ENCODE peak calls at places on chromosome X, in seven cellular contexts. One of them, this sample, is unnamed.

GRCh38 chrX:153792368-153792767 is 1.8 kb downstream of the IDH3G start:
- DNase-seq in HTR-8/SVneo: no peak
- DNase-seq in SK-N-SH: no peak
- DNase-seq in B cell: no peak
- DNase-seq in D341Med: no peak
- DNase-seq in tibial artery: no peak
- DNase-seq in stimulated activated CD8-positive, alpha-beta memory T cell treated with anti-CD3 and anti-CD28 coated beads, Interleukin-7, amount 100 ng/mL, for 1 hour: no peak
- DNase-seq in this sample: no peak

GRCh38 chrX:49001521-49002090 is 458 bp downstream of the GRIPAP1 start:
- DNase-seq in B cell: peak; percentile 71
- DNase-seq in HTR-8/SVneo: peak; percentile 8
- DNase-seq in D341Med: peak; percentile 68
- DNase-seq in SK-N-SH: peak; percentile 65
- DNase-seq in stimulated activated CD8-positive, alpha-beta memory T cell treated with anti-CD3 and anti-CD28 coated beads, Interleukin-7, amount 100 ng/mL, for 1 hour: peak; percentile 16
- DNase-seq in tibial artery: no peak
- DNase-seq in this sample: peak; percentile 17

GRCh38 chrX:40261955-40262596 is 164.3 kb upstream of the BCOR start:
- DNase-seq in HTR-8/SVneo: no peak
- DNase-seq in tibial artery: no peak
- DNase-seq in SK-N-SH: no peak
- DNase-seq in B cell: no peak
- DNase-seq in D341Med: no peak
- DNase-seq in stimulated activated CD8-positive, alpha-beta memory T cell treated with anti-CD3 and anti-CD28 coated beads, Interleukin-7, amount 100 ng/mL, for 1 hour: no peak
- DNase-seq in this sample: no peak

GRCh38 chrX:139094671-139095592 is 383.4 kb upstream of the FGF13 start:
- DNase-seq in tibial artery: no peak
- DNase-seq in HTR-8/SVneo: no peak
- DNase-seq in stimulated activated CD8-positive, alpha-beta memory T cell treated with anti-CD3 and anti-CD28 coated beads, Interleukin-7, amount 100 ng/mL, for 1 hour: no peak
- DNase-seq in SK-N-SH: no peak
- DNase-seq in B cell: no peak
- DNase-seq in D341Med: no peak
- DNase-seq in this sample: no peak

GRCh38 chrX:143633530-143634372 is 2.1 kb downstream of the SLITRK4 start:
- DNase-seq in B cell: no peak
- DNase-seq in stimulated activated CD8-positive, alpha-beta memory T cell treated with anti-CD3 and anti-CD28 coated beads, Interleukin-7, amount 100 ng/mL, for 1 hour: no peak
- DNase-seq in tibial artery: no peak
- DNase-seq in SK-N-SH: no peak
- DNase-seq in HTR-8/SVneo: no peak
- DNase-seq in D341Med: peak; percentile 37
- DNase-seq in this sample: no peak

GRCh38 chrX:54509401-54509800 is 13.4 kb upstream of the FGD1 start:
- DNase-seq in tibial artery: no peak
- DNase-seq in B cell: no peak
- DNase-seq in SK-N-SH: no peak
- DNase-seq in D341Med: no peak
- DNase-seq in HTR-8/SVneo: no peak
- DNase-seq in stimulated activated CD8-positive, alpha-beta memory T cell treated with anti-CD3 and anti-CD28 coated beads, Interleukin-7, amount 100 ng/mL, for 1 hour: no peak
- DNase-seq in this sample: no peak

GRCh38 chrX:110403839-110404238 is 45.2 kb downstream of the RTL9 start:
- DNase-seq in D341Med: no peak
- DNase-seq in stimulated activated CD8-positive, alpha-beta memory T cell treated with anti-CD3 and anti-CD28 coated beads, Interleukin-7, amount 100 ng/mL, for 1 hour: no peak
- DNase-seq in SK-N-SH: no peak
- DNase-seq in B cell: no peak
- DNase-seq in HTR-8/SVneo: no peak
- DNase-seq in tibial artery: no peak
- DNase-seq in this sample: no peak

GRCh38 chrX:153459976-153460375 is 10.4 kb downstream of the HAUS7 start:
- DNase-seq in D341Med: no peak
- DNase-seq in B cell: no peak
- DNase-seq in SK-N-SH: no peak
- DNase-seq in HTR-8/SVneo: peak; percentile 42
- DNase-seq in stimulated activated CD8-positive, alpha-beta memory T cell treated with anti-CD3 and anti-CD28 coated beads, Interleukin-7, amount 100 ng/mL, for 1 hour: no peak
- DNase-seq in tibial artery: no peak
- DNase-seq in this sample: no peak

GRCh38 chrX:47854474-47854873 is 17.8 kb downstream of the ZNF81 start:
- DNase-seq in D341Med: peak; percentile 42
- DNase-seq in stimulated activated CD8-positive, alpha-beta memory T cell treated with anti-CD3 and anti-CD28 coated beads, Interleukin-7, amount 100 ng/mL, for 1 hour: no peak
- DNase-seq in tibial artery: no peak
- DNase-seq in HTR-8/SVneo: no peak
- DNase-seq in SK-N-SH: peak; percentile 14
- DNase-seq in B cell: peak; percentile 29
- DNase-seq in this sample: no peak

GRCh38 chrX:103211012-103211715 is 3.7 kb upstream of the BEX4 start:
- DNase-seq in D341Med: peak; percentile 40
- DNase-seq in tibial artery: no peak
- DNase-seq in B cell: peak; percentile 59
- DNase-seq in stimulated activated CD8-positive, alpha-beta memory T cell treated with anti-CD3 and anti-CD28 coated beads, Interleukin-7, amount 100 ng/mL, for 1 hour: peak; percentile 2
- DNase-seq in SK-N-SH: peak; percentile 60
- DNase-seq in HTR-8/SVneo: no peak
- DNase-seq in this sample: no peak

GRCh38 chrX:9604111-9604907 is 139.5 kb downstream of the TBL1X start:
- DNase-seq in D341Med: no peak
- DNase-seq in HTR-8/SVneo: no peak
- DNase-seq in B cell: no peak
- DNase-seq in stimulated activated CD8-positive, alpha-beta memory T cell treated with anti-CD3 and anti-CD28 coated beads, Interleukin-7, amount 100 ng/mL, for 1 hour: no peak
- DNase-seq in SK-N-SH: no peak
- DNase-seq in tibial artery: peak; percentile 80
- DNase-seq in this sample: no peak

GRCh38 chrX:142156567-142156966 is 48.5 kb downstream of the MAGEC2 start:
- DNase-seq in D341Med: no peak
- DNase-seq in tibial artery: no peak
- DNase-seq in B cell: no peak
- DNase-seq in SK-N-SH: no peak
- DNase-seq in HTR-8/SVneo: no peak
- DNase-seq in stimulated activated CD8-positive, alpha-beta memory T cell treated with anti-CD3 and anti-CD28 coated beads, Interleukin-7, amount 100 ng/mL, for 1 hour: no peak
- DNase-seq in this sample: no peak

GRCh38 chrX:51332188-51332942 is at the start of gene NUDT10:
- DNase-seq in D341Med: peak; percentile 50
- DNase-seq in B cell: peak; percentile 31
- DNase-seq in stimulated activated CD8-positive, alpha-beta memory T cell treated with anti-CD3 and anti-CD28 coated beads, Interleukin-7, amount 100 ng/mL, for 1 hour: no peak
- DNase-seq in tibial artery: peak; percentile 67
- DNase-seq in SK-N-SH: peak; percentile 81
- DNase-seq in HTR-8/SVneo: peak; percentile 0
- DNase-seq in this sample: no peak

GRCh38 chrX:101160001-101160400 is 59.6 kb upstream of the DRP2 start:
- DNase-seq in SK-N-SH: no peak
- DNase-seq in B cell: no peak
- DNase-seq in stimulated activated CD8-positive, alpha-beta memory T cell treated with anti-CD3 and anti-CD28 coated beads, Interleukin-7, amount 100 ng/mL, for 1 hour: no peak
- DNase-seq in HTR-8/SVneo: no peak
- DNase-seq in tibial artery: no peak
- DNase-seq in D341Med: no peak
- DNase-seq in this sample: no peak

GRCh38 chrX:149570668-149571067 is 16.6 kb downstream of the MAGEA9B start:
- DNase-seq in HTR-8/SVneo: no peak
- DNase-seq in D341Med: no peak
- DNase-seq in stimulated activated CD8-positive, alpha-beta memory T cell treated with anti-CD3 and anti-CD28 coated beads, Interleukin-7, amount 100 ng/mL, for 1 hour: no peak
- DNase-seq in B cell: no peak
- DNase-seq in SK-N-SH: no peak
- DNase-seq in tibial artery: no peak
- DNase-seq in this sample: no peak

GRCh38 chrX:46325312-46325877 is 219.8 kb downstream of the ZNF674 start:
- DNase-seq in stimulated activated CD8-positive, alpha-beta memory T cell treated with anti-CD3 and anti-CD28 coated beads, Interleukin-7, amount 100 ng/mL, for 1 hour: peak; percentile 5
- DNase-seq in HTR-8/SVneo: peak; percentile 58
- DNase-seq in SK-N-SH: no peak
- DNase-seq in D341Med: no peak
- DNase-seq in tibial artery: no peak
- DNase-seq in B cell: no peak
- DNase-seq in this sample: no peak

GRCh38 chrX:25034889-25035288 is 19.1 kb upstream of the ARX start:
- DNase-seq in SK-N-SH: no peak
- DNase-seq in B cell: no peak
- DNase-seq in stimulated activated CD8-positive, alpha-beta memory T cell treated with anti-CD3 and anti-CD28 coated beads, Interleukin-7, amount 100 ng/mL, for 1 hour: no peak
- DNase-seq in HTR-8/SVneo: no peak
- DNase-seq in tibial artery: no peak
- DNase-seq in D341Med: no peak
- DNase-seq in this sample: no peak

GRCh38 chrX:68686684-68687045 is 39.2 kb downstream of the STARD8 start:
- DNase-seq in SK-N-SH: no peak
- DNase-seq in tibial artery: no peak
- DNase-seq in D341Med: no peak
- DNase-seq in HTR-8/SVneo: no peak
- DNase-seq in B cell: no peak
- DNase-seq in stimulated activated CD8-positive, alpha-beta memory T cell treated with anti-CD3 and anti-CD28 coated beads, Interleukin-7, amount 100 ng/mL, for 1 hour: no peak
- DNase-seq in this sample: no peak

GRCh38 chrX:130024127-130024526 is 41.7 kb downstream of the BCORL1 start:
- DNase-seq in B cell: peak; percentile 87
- DNase-seq in tibial artery: peak; percentile 86
- DNase-seq in stimulated activated CD8-positive, alpha-beta memory T cell treated with anti-CD3 and anti-CD28 coated beads, Interleukin-7, amount 100 ng/mL, for 1 hour: peak; percentile 62
- DNase-seq in D341Med: peak; percentile 55
- DNase-seq in HTR-8/SVneo: peak; percentile 1
- DNase-seq in SK-N-SH: peak; percentile 44
- DNase-seq in this sample: peak; percentile 72

GRCh38 chrX:106899841-106900240 is 3.3 kb downstream of the RIPPLY1 start:
- DNase-seq in stimulated activated CD8-positive, alpha-beta memory T cell treated with anti-CD3 and anti-CD28 coated beads, Interleukin-7, amount 100 ng/mL, for 1 hour: no peak
- DNase-seq in tibial artery: no peak
- DNase-seq in HTR-8/SVneo: no peak
- DNase-seq in D341Med: no peak
- DNase-seq in SK-N-SH: no peak
- DNase-seq in B cell: no peak
- DNase-seq in this sample: no peak

GRCh38 chrX:6852869-6853268 is 294.6 kb upstream of the STS start:
- DNase-seq in tibial artery: no peak
- DNase-seq in D341Med: no peak
- DNase-seq in HTR-8/SVneo: no peak
- DNase-seq in B cell: no peak
- DNase-seq in SK-N-SH: no peak
- DNase-seq in stimulated activated CD8-positive, alpha-beta memory T cell treated with anti-CD3 and anti-CD28 coated beads, Interleukin-7, amount 100 ng/mL, for 1 hour: no peak
- DNase-seq in this sample: no peak

GRCh38 chrX:99795495-99795894 is 614.6 kb downstream of the PCDH19 start:
- DNase-seq in stimulated activated CD8-positive, alpha-beta memory T cell treated with anti-CD3 and anti-CD28 coated beads, Interleukin-7, amount 100 ng/mL, for 1 hour: no peak
- DNase-seq in HTR-8/SVneo: no peak
- DNase-seq in D341Med: no peak
- DNase-seq in tibial artery: no peak
- DNase-seq in B cell: no peak
- DNase-seq in SK-N-SH: no peak
- DNase-seq in this sample: no peak

GRCh38 chrX:11757729-11758399 is at the start of gene MSL3:
- DNase-seq in HTR-8/SVneo: no peak
- DNase-seq in stimulated activated CD8-positive, alpha-beta memory T cell treated with anti-CD3 and anti-CD28 coated beads, Interleukin-7, amount 100 ng/mL, for 1 hour: peak; percentile 26
- DNase-seq in D341Med: peak; percentile 87
- DNase-seq in tibial artery: peak; percentile 79
- DNase-seq in SK-N-SH: peak; percentile 87
- DNase-seq in B cell: peak; percentile 77
- DNase-seq in this sample: peak; percentile 25

GRCh38 chrX:47751670-47752069 is 85.0 kb upstream of the ZNF81 start:
- DNase-seq in D341Med: peak; percentile 59
- DNase-seq in tibial artery: no peak
- DNase-seq in B cell: peak; percentile 29
- DNase-seq in stimulated activated CD8-positive, alpha-beta memory T cell treated with anti-CD3 and anti-CD28 coated beads, Interleukin-7, amount 100 ng/mL, for 1 hour: no peak
- DNase-seq in SK-N-SH: no peak
- DNase-seq in HTR-8/SVneo: peak; percentile 1
- DNase-seq in this sample: no peak

GRCh38 chrX:155535866-155536265 is 76.9 kb downstream of the TMLHE start:
- DNase-seq in HTR-8/SVneo: no peak
- DNase-seq in stimulated activated CD8-positive, alpha-beta memory T cell treated with anti-CD3 and anti-CD28 coated beads, Interleukin-7, amount 100 ng/mL, for 1 hour: no peak
- DNase-seq in B cell: no peak
- DNase-seq in SK-N-SH: no peak
- DNase-seq in D341Med: no peak
- DNase-seq in tibial artery: no peak
- DNase-seq in this sample: no peak

GRCh38 chrX:50799531-50799961 is 14.4 kb downstream of the SHROOM4 start:
- DNase-seq in B cell: no peak
- DNase-seq in tibial artery: no peak
- DNase-seq in stimulated activated CD8-positive, alpha-beta memory T cell treated with anti-CD3 and anti-CD28 coated beads, Interleukin-7, amount 100 ng/mL, for 1 hour: no peak
- DNase-seq in D341Med: no peak
- DNase-seq in HTR-8/SVneo: no peak
- DNase-seq in SK-N-SH: no peak
- DNase-seq in this sample: no peak

GRCh38 chrX:2640436-2641150 is 50.5 kb upstream of the CD99 start:
- DNase-seq in D341Med: no peak
- DNase-seq in B cell: no peak
- DNase-seq in SK-N-SH: no peak
- DNase-seq in stimulated activated CD8-positive, alpha-beta memory T cell treated with anti-CD3 and anti-CD28 coated beads, Interleukin-7, amount 100 ng/mL, for 1 hour: no peak
- DNase-seq in tibial artery: no peak
- DNase-seq in HTR-8/SVneo: no peak
- DNase-seq in this sample: no peak

GRCh38 chrX:21813612-21814368 is 25.6 kb upstream of the MBTPS2 start:
- DNase-seq in tibial artery: no peak
- DNase-seq in SK-N-SH: no peak
- DNase-seq in D341Med: no peak
- DNase-seq in stimulated activated CD8-positive, alpha-beta memory T cell treated with anti-CD3 and anti-CD28 coated beads, Interleukin-7, amount 100 ng/mL, for 1 hour: no peak
- DNase-seq in B cell: no peak
- DNase-seq in HTR-8/SVneo: no peak
- DNase-seq in this sample: no peak

GRCh38 chrX:115948018-115948923 is 222.3 kb upstream of the AGTR2 start:
- DNase-seq in tibial artery: no peak
- DNase-seq in SK-N-SH: peak; percentile 47
- DNase-seq in B cell: peak; percentile 24
- DNase-seq in D341Med: no peak
- DNase-seq in HTR-8/SVneo: no peak
- DNase-seq in stimulated activated CD8-positive, alpha-beta memory T cell treated with anti-CD3 and anti-CD28 coated beads, Interleukin-7, amount 100 ng/mL, for 1 hour: no peak
- DNase-seq in this sample: no peak

GRCh38 chrX:152905081-152905420 is 7.2 kb downstream of the ZNF185 start:
- DNase-seq in stimulated activated CD8-positive, alpha-beta memory T cell treated with anti-CD3 and anti-CD28 coated beads, Interleukin-7, amount 100 ng/mL, for 1 hour: no peak
- DNase-seq in HTR-8/SVneo: no peak
- DNase-seq in D341Med: no peak
- DNase-seq in B cell: no peak
- DNase-seq in SK-N-SH: no peak
- DNase-seq in tibial artery: no peak
- DNase-seq in this sample: no peak

GRCh38 chrX:134158821-134159512 is 78.0 kb upstream of the CCDC160 start:
- DNase-seq in tibial artery: no peak
- DNase-seq in B cell: no peak
- DNase-seq in stimulated activated CD8-positive, alpha-beta memory T cell treated with anti-CD3 and anti-CD28 coated beads, Interleukin-7, amount 100 ng/mL, for 1 hour: no peak
- DNase-seq in D341Med: no peak
- DNase-seq in SK-N-SH: no peak
- DNase-seq in HTR-8/SVneo: no peak
- DNase-seq in this sample: no peak